ENCODE peak calls at places on chromosomes 2 and 18, in nine cellular contexts. O is mesothelial cell of epicardium, D is epithelial cell of esophagus, T is heart right ventricle, M is endothelial cell, W is PC-3, G is OCI-LY7, H is fibroblast of the aortic adventitia, Z is esophagus muscularis mucosa. K is an unnamed sample.

GRCh38 chr2:104965900-104966299 is 72.0 kb upstream of the MRPS9 start:
- DNase-seq in O (no peak), D (peak; percentile 14), T (no peak), M (no peak), W (no peak), G (peak; percentile 20), H (no peak), Z (no peak), K (no peak)

GRCh38 chr2:96771792-96772618 is 11.3 kb downstream of the CNNM4 start:
- DNase-seq in O (peak; percentile 68), D (peak; percentile 86), T (no peak), M (no peak), W (peak; percentile 91), G (peak; percentile 46), H (no peak), Z (no peak), K (no peak)

GRCh38 chr2:114543106-114543806 is 100.8 kb downstream of the DPP10 start:
- DNase-seq in O (no peak), D (peak; percentile 1), T (peak; percentile 68), M (peak; percentile 17), W (peak; percentile 4), G (no peak), H (peak; percentile 2), Z (no peak), K (no peak)

GRCh38 chr2:237091779-237092436 is 6.2 kb downstream of the COPS8 start:
- DNase-seq in O (no peak), D (peak; percentile 77), T (no peak), M (no peak), W (no peak), G (no peak), H (peak; percentile 77), Z (no peak), K (no peak)

GRCh38 chr2:231227309-231228162 is 29.1 kb downstream of the ARMC9 start:
- DNase-seq in O (no peak), D (peak; percentile 85), T (peak; percentile 68), M (peak; percentile 43), W (peak; percentile 84), G (peak; percentile 84), H (peak; percentile 83), Z (peak; percentile 93), K (no peak)

GRCh38 chr18:40882468-40882867 is 1072.6 kb upstream of the PIK3C3 start:
- DNase-seq in O (no peak), D (no peak), T (no peak), M (no peak), W (no peak), G (no peak), H (no peak), Z (no peak), K (no peak)

GRCh38 chr18:61975526-61976326 is 82.9 kb upstream of the RNF152 start:
- DNase-seq in O (no peak), D (no peak), T (no peak), M (no peak), W (no peak), G (no peak), H (no peak), Z (peak; percentile 91), K (no peak)

GRCh38 chr2:185360776-185361175 is 377.8 kb upstream of the FSIP2 start:
- DNase-seq in O (no peak), D (peak; percentile 62), T (no peak), M (no peak), W (no peak), G (no peak), H (no peak), Z (no peak), K (no peak)

GRCh38 chr2:209331291-209331844 is 92.5 kb upstream of the MAP2 start:
- DNase-seq in O (no peak), D (peak; percentile 66), T (no peak), M (no peak), W (peak; percentile 62), G (peak; percentile 6), H (peak; percentile 77), Z (no peak), K (no peak)
- TF ChIP-seq CTCF in O (peak; percentile 28), D (peak; percentile 55), T (peak; percentile 39), M (peak; percentile 30), W (peak; percentile 73), G (peak; percentile 61), H (peak; percentile 53), Z (no peak), K (no peak)

DNA sequence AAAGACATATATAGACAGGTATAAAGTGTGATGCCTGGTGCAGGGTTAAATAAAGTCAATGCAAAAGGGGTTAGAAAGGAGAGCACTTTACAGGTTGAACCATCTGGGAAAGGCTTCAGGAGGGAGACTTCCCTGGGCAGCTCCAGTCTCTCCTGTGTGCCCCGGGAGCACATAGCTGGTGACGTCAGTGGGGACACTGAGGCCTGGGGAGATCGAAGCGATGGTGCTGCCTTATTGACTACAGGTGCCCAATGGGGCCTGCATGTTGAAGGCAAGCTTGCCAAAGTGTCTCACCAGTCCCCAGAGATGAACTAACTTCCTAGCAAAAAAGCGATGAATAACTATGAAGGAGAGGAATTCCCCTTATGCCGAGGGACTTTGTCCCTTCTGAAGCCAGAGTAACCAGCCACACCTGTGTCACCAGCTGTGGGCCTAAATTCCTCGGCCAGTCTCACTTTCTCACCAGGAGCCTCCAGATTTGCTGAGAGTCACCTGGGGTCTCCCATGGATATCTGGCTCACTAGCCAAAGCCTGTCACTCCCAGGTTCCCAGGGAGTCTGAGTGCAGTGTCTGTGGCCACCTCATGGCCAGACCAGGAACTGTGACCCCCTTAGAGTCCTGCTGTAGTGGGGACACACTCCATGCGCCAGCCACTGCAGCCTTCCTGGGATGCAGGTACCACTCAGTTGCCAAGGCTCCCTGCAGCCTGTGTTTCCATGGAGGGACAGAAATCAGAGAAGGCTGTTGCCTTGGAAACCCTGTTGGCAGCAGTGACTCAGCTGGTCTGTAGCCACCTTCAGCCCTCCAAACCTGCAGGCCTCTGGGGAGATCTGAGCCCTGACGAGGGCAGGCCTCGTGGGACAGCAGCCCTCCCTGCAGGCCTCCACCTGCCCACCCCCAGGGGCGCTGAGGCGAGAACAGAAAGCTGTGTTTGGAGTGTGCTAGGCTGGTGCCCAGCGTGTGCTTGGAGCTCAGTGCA is 128.7 kb downstream of the CTIF start:
- DNase-seq in O (peak; percentile 25), D (no peak), T (no peak), M (no peak), W (peak; percentile 3), G (peak; percentile 27), H (no peak), Z (no peak), K (no peak)
- TF ChIP-seq CTCF in O (peak; percentile 29), D (peak; percentile 37), T (peak; percentile 23), M (peak; percentile 17), W (peak; percentile 19), G (peak; percentile 31), H (peak; percentile 33), Z (no peak), K (no peak)

GRCh38 chr2:41409328-41409727 is 638.5 kb upstream of the PKDCC start:
- DNase-seq in O (no peak), D (no peak), T (no peak), M (no peak), W (peak; percentile 9), G (no peak), H (no peak), Z (no peak), K (no peak)
- TF ChIP-seq CTCF in O (no peak), D (no peak), T (no peak), M (no peak), W (no peak), G (no peak), H (no peak), Z (no peak), K (no peak)

DNA sequence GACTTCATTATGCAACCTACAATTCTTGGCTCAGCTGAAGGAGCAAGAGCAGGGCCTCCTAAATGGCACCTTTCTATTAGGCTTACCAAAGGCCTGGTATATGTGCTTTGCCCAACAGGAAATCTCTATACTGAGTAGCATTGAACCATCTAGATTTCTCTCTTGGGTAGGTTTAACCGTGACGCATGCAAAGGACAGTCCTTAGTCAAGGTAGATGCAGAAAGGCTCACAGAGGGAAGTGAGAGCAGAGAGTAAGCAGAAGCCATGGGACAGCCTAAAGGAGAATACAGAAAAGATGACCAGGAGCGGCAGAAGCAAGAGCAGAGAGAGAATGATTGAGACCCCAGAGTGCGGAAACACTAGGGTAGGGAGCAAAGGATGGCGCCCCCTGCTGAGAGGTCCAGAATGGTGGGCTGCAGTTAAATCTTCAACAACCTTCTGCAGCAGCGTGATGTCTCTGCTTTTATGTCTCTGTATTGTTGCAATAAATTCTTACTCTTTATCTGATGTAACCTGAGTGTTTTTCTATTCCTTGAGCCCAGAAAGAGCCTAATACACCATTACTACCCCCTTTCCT is 4.7 kb upstream of the OSBPL1A start:
- DNase-seq in O (no peak), D (no peak), T (no peak), M (peak; percentile 44), W (no peak), G (peak; percentile 4), H (no peak), Z (no peak), K (no peak)
- TF ChIP-seq CTCF in O (no peak), D (no peak), T (peak; percentile 40), M (peak; percentile 47), W (peak; percentile 46), G (peak; percentile 62), H (peak; percentile 21), Z (no peak), K (no peak)

DNA sequence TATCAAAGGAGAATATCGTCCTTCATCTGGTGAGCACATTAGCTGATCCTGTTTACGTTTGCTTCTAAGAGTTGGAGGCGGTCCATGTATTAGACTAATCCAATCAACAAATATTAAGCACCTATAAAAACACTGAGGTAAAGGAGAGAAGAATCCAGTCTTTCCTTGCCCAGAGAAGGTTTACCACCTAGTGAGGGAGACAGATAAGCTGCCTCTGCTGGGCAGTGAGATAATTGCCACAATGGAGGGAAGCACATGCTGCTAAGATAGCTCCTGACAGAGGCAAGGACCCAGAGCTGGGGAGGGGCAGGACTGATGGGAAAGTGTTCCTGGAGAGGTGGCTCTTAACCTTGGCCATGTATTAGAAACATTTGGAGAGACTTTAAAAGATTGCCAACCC is 36.7 kb upstream of the ST8SIA5 start:
- DNase-seq in O (no peak), D (no peak), T (no peak), M (no peak), W (peak; percentile 2), G (peak; percentile 1), H (no peak), Z (no peak), K (no peak)
- TF ChIP-seq CTCF in O (no peak), D (no peak), T (no peak), M (no peak), W (no peak), G (peak; percentile 29), H (no peak), Z (no peak), K (no peak)

DNA sequence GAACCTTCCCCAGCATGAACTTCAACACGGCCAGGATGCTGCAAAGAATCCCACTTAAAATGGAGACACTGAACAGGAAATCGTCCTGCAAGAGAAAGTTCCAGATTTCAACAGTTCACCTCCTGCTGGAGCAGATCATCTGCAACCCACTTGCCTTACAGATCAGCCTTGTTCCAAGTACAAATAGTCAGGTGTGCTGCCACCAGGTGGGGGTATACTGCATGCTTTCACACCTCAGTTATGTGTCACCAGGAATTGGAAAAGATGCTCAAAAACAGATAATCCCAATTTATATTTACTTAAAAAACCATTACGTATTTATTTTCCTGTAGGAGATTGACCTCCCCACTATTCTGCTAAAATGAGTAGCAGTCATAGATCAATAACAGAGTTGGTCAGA is 212.3 kb downstream of the MGAT5 start:
- DNase-seq in O (peak; percentile 25), D (peak; percentile 66), T (no peak), M (peak; percentile 38), W (peak; percentile 55), G (peak; percentile 65), H (peak; percentile 11), Z (no peak), K (no peak)
- TF ChIP-seq CTCF in O (no peak), D (peak; percentile 58), T (peak; percentile 47), M (peak; percentile 47), W (peak; percentile 76), G (peak; percentile 86), H (peak; percentile 16), Z (no peak), K (no peak)

GRCh38 chr2:77954931-77955330 is 432.8 kb upstream of the LRRTM4 start:
- DNase-seq in O (no peak), D (no peak), T (no peak), M (no peak), W (no peak), G (no peak), H (no peak), Z (no peak), K (no peak)
- TF ChIP-seq CTCF in O (no peak), D (no peak), T (no peak), M (peak; percentile 46), W (peak; percentile 37), G (peak; percentile 71), H (peak; percentile 12), Z (no peak), K (no peak)